ENCODE peak calls at places on chromosomes 5 and 9, in ten cellular contexts. K is RCC 7860; H is dorsolateral prefrontal cortex; T is stimulated activated naive CD4-positive, alpha-beta T cell; A is choroid plexus epithelial cell; J is myocyte; Z is WTC11; I is activated CD8-positive, alpha-beta memory T cell treated with anti-CD3 and anti-CD28 coated beads, Interleukin-2, amount 50 U/mL, for 48 hours; F is substantia nigra; N is activated CD4-positive, alpha-beta T cell treated with anti-CD3 and anti-CD28 coated beads, Interleukin-2, amount 50 U/mL, for 1 hour. U is an unnamed sample.

GRCh38 chr5:142078251-142078650 is 30.3 kb upstream of the NDFIP1 start:
- DNase-seq in K (no peak), H (no peak), A (no peak), N (no peak), Z (no peak), I (peak; percentile 41), F (no peak), T (no peak), J (no peak), U (no peak)

GRCh38 chr5:165360366-165361142 is 1855.1 kb downstream of the MAT2B start:
- DNase-seq in T (no peak), F (no peak), K (no peak), J (no peak), N (no peak), Z (no peak), A (no peak), I (no peak), H (no peak), U (no peak)

GRCh38 chr9:114002986-114003740 is 74.9 kb downstream of the AMBP start:
- DNase-seq in T (no peak), J (no peak), F (no peak), N (no peak), I (peak; percentile 18), K (no peak), H (no peak), A (no peak), Z (peak; percentile 5), U (no peak)

GRCh38 chr5:56961746-56962145 is 9.8 kb upstream of the MIER3 start:
- DNase-seq in J (no peak), F (no peak), N (no peak), Z (no peak), I (no peak), A (no peak), H (no peak), K (no peak), T (no peak), U (no peak)

GRCh38 chr9:129239946-129240490 is 62.0 kb upstream of the IER5L start:
- DNase-seq in Z (no peak), J (no peak), N (no peak), F (no peak), T (no peak), A (no peak), I (no peak), H (no peak), K (no peak), U (no peak)

GRCh38 chr5:109713453-109713852 is 23.7 kb downstream of the MAN2A1 start:
- DNase-seq in A (no peak), F (no peak), Z (no peak), K (no peak), J (peak; percentile 40), N (no peak), H (no peak), I (no peak), T (no peak), U (no peak)

GRCh38 chr5:142275496-142275895 is 49.3 kb downstream of the SPRY4 start:
- DNase-seq in Z (no peak), J (peak; percentile 65), I (no peak), N (no peak), A (no peak), H (no peak), F (no peak), K (no peak), T (no peak), U (no peak)

GRCh38 chr5:143199161-143199560 is 204.3 kb downstream of the NR3C1 start:
- DNase-seq in K (no peak), H (no peak), F (no peak), J (no peak), A (no peak), N (no peak), Z (no peak), I (no peak), T (no peak), U (no peak)

GRCh38 chr9:131474711-131475110 is 28.0 kb upstream of the POMT1 start:
- DNase-seq in N (no peak), K (no peak), A (no peak), T (no peak), F (no peak), H (no peak), I (no peak), J (no peak), Z (no peak), U (no peak)